ENCODE peak calls at places on chromosomes 6 and 20, in four cellular contexts. X is BJ, E is coronary artery, A is lower lobe of right lung. F is an unnamed sample.
A peak's percentile ranks its signal among the peaks of the same experiment; 100 is the strongest.

GRCh38 chr20:44732327-44732726 is 13.3 kb upstream of the KCNK15 start:
- DNase-seq in X (no peak), E (no peak), A (no peak), F (no peak)

GRCh38 chr6:86723729-86724128 is 213.6 kb upstream of the HTR1E start:
- DNase-seq in A (no peak), E (no peak), X (no peak), F (no peak)

GRCh38 chr20:47296950-47297349 is 59.5 kb downstream of the ZMYND8 start:
- DNase-seq in X (no peak), E (no peak), A (no peak), F (no peak)

GRCh38 chr6:121435444-121436069 is at the start of gene GJA1:
- DNase-seq in E (no peak), X (peak; percentile 65), A (no peak), F (no peak)

GRCh38 chr20:4546786-4547185 is 174.9 kb upstream of the PRND start:
- DNase-seq in A (no peak), X (peak; percentile 83), E (no peak), F (no peak)

GRCh38 chr6:151564654-151565053 is 70.8 kb downstream of the CCDC170 start:
- DNase-seq in E (no peak), A (no peak), X (no peak), F (no peak)

GRCh38 chr6:136527831-136528230 is 22.4 kb downstream of the MAP7 start:
- DNase-seq in X (peak; percentile 0), A (no peak), E (no peak), F (no peak)

GRCh38 chr6:44594471-44594870 is 207.0 kb downstream of the CDC5L start:
- DNase-seq in X (no peak), E (peak; percentile 41), A (no peak), F (no peak)

GRCh38 chr6:124879110-124879991 is 82.9 kb upstream of the RNF217 start:
- DNase-seq in X (no peak), A (no peak), E (no peak), F (no peak)

GRCh38 chr6:138986578-138986977 is 1.5 kb downstream of the REPS1 start:
- DNase-seq in A (no peak), E (no peak), X (no peak), F (no peak)

GRCh38 chr20:48831702-48832422 is 4.1 kb upstream of the PREX1 start:
- DNase-seq in E (peak; percentile 82), A (no peak), X (no peak), F (no peak)

GRCh38 chr6:11769244-11769643 is 9.4 kb downstream of the ADTRP start:
- DNase-seq in X (no peak), A (no peak), E (peak; percentile 33), F (no peak)

GRCh38 chr6:35552285-35552917 is 39.7 kb upstream of the TULP1 start:
- DNase-seq in X (no peak), E (no peak), A (peak; percentile 51), F (no peak)
- H3K4me3 ChIP-seq in X (no peak overlapping the region), E (no peak overlapping the region), A (no peak overlapping the region), F (no peak overlapping the region)

GRCh38 chr6:18280084-18280483 is 15.8 kb upstream of the DEK start:
- DNase-seq in E (no peak), X (no peak), A (no peak), F (no peak)

GRCh38 chr6:18281564-18281963 is 17.2 kb upstream of the DEK start:
- DNase-seq in A (no peak), E (no peak), X (no peak), F (no peak)

GRCh38 chr6:18276610-18277009 is 12.3 kb upstream of the DEK start:
- DNase-seq in E (no peak), A (no peak), X (no peak), F (no peak)

DNA sequence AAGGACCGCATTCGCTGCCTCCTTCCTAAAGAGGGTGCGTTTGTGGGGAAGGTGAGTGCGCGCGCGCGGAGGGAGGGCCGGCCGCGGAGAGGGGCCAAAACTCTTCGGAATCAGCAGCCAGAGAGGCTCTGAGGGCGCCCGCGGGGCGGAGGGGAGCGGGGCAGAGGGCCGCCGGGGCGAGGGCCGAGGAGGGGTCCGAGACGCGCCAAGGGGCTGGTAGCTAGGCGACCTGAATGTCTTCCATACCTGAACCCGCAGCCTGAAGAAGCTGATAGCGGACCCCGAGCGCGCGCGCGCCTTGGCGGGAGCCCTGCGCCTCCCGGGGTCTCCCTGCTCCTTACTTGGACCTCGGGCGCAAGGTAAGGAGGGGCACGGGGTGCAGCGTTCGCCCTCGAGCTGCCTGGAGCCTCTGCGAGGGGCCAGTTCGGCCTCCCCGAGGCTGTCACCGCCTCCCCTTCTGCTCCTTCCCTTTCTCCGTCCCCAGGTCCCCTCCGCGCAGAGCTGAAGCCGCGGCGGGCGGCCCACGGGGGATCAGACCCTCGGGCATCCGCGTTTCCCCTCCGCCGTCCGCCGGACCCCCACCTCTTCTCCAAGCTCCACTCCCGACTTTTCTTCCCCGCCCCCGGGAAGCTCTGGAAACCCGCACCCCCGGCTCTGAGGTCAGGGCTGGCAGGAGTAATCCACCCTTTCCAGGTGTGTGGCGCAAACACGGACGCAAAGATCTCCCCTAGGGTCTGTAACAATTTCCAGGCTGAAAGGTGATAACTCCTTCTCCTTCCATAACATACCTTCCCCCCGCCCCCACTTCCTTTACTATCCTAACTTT is 13.1 kb upstream of the DEK start:
- DNase-seq in E (no peak), X (no peak), A (no peak), F (no peak)
- H3K4me3 ChIP-seq in E (peak overlapping the region; percentile 60), X (peak overlapping the region; percentile 53), A (peak overlapping the region; percentile 32), F (peak overlapping the region; percentile 9)

GRCh38 chr20:842547-842940 is 9.0 kb downstream of the FAM110A start:
- DNase-seq in E (no peak), X (no peak), A (no peak), F (no peak)

GRCh38 chr20:840858-841567 is 7.5 kb downstream of the FAM110A start:
- DNase-seq in E (no peak), X (no peak), A (peak; percentile 83), F (peak; percentile 81)

GRCh38 chr20:840503-840857 is 7.0 kb downstream of the FAM110A start:
- DNase-seq in X (no peak), A (no peak), E (no peak), F (no peak)

GRCh38 chr20:843908-844307 is 10.4 kb downstream of the FAM110A start:
- DNase-seq in E (no peak), A (no peak), X (no peak), F (no peak)

DNA sequence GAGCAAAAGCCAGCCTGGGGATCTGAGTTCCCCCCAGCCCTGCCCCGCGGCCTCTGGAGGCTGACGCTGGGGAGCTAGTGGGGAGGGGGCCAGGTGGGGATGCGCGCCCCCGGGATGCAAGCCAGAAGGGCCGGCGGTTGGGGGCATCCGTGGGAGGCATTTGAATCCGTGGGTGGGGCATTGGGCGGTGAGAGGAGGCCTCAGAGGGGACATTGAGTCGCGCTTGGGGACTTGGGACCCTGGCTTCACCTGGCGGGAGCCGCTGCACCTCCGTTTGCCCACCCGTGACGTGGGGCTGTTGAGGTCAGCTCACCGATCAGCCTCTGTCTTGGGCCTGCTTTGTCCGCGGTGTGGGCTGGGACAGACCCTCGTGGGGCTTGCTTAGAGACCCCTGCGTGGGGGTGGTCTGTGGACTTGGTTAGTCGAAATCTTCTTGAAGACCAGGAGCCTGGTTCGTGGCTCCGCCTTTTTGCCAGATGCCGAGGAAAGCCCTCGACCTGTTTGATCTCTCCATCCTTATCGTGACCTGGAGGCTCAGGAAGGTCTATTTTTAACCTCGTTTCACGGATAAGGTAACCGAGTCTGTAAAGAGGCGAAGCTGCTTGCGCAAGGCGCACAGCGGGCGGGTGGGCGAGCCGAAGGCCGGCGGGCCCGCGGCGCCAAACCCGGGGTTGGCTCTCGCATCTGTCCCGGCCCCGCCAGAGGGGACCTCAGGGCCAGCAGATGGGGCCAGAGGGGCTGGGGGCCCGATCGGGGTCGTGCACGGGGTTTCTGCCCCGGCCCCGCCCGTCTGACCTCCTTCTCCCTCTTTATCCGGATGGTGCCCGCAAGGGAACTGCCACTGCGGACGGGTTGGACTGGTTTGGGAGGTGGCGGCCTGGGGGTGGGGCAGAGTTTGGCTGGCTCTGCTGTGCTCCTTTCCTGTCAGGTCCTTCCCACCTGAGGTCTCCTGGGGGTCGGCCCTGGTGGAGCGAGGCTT is 8.3 kb downstream of the FAM110A start:
- DNase-seq in X (no peak), A (peak; percentile 80), E (no peak), F (no peak)
- H3K4me3 ChIP-seq in X (peak overlapping the region; percentile 44), A (peak overlapping the region; percentile 57), E (peak overlapping the region; percentile 66), F (peak overlapping the region; percentile 62)

GRCh38 chr20:22350624-22351023 is 233.7 kb downstream of the FOXA2 start:
- DNase-seq in X (no peak), E (no peak), A (no peak), F (no peak)

GRCh38 chr20:22353586-22353985 is 230.8 kb downstream of the FOXA2 start:
- DNase-seq in A (no peak), E (no peak), X (no peak), F (no peak)

GRCh38 chr20:22354647-22355046 is 229.7 kb downstream of the FOXA2 start:
- DNase-seq in E (no peak), X (no peak), A (no peak), F (no peak)

GRCh38 chr20:22348010-22348409 is 236.4 kb downstream of the FOXA2 start:
- DNase-seq in A (no peak), X (no peak), E (no peak), F (no peak)

DNA sequence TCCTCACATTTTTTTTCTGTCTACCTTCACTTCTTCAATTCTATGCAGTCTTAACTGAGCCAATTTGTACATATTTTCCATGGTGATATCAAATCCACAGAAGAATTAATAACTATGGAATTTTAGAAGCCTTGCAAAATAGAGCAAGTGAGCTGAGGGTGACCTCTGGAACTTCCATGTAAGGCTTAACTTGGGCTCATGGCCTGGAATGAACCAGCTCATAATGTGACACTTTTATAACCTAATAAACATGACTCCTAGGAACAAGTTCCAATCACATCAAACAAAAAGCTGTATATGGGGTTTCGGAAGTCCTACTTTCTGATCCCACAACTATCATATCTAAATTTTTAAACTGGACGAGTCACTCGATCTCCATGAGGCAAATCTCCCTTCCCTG is 232.4 kb downstream of the FOXA2 start:
- DNase-seq in X (no peak), E (no peak), A (no peak), F (no peak)
- H3K4me3 ChIP-seq in X (no peak overlapping the region), E (no peak overlapping the region), A (no peak overlapping the region), F (no peak overlapping the region)

GRCh38 chr6:163420315-163420667 is 5.8 kb downstream of the QKI start:
- DNase-seq in E (no peak), A (no peak), X (no peak), F (no peak)
- H3K4me3 ChIP-seq in E (peak overlapping the region; percentile 48), A (peak overlapping the region; percentile 70), X (no peak overlapping the region), F (no peak overlapping the region)

DNA sequence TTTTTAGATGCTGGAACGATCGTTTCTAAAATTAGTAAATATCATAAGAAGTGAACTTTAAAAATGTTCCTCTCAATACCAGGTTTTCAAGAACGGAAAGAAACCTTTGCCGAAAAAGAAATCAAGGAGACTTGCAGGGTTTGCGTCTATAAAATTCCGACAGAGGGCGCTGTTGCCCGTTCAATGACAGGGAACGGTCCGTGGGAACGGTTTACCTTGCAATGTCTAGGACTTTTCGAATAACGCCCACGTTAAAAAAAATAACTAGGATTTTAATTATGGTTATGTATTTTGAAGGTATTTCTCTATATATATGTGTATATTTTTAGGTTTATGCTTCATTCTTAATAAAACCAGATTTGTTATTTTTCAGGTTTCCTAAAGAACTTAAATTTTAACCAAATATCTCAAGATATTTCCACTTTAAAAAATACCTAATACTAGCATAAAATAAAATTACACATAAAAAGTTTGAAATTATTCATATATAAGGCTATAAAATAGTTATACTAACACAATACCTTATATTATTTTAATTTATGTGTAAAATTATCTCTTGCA is 2.5 kb upstream of the TFAP2B start:
- DNase-seq in A (peak; percentile 68), E (no peak), X (no peak), F (peak; percentile 70)
- H3K4me3 ChIP-seq in A (peak overlapping the region; percentile 54), E (peak overlapping the region; percentile 11), X (peak overlapping the region; percentile 46), F (peak overlapping the region; percentile 32)

GRCh38 chr6:33744895-33745546 is 1.7 kb downstream of the IP6K3 start:
- DNase-seq in E (no peak), A (no peak), X (no peak), F (no peak)
- H3K4me3 ChIP-seq in E (peak overlapping the region; percentile 68), A (peak overlapping the region; percentile 39), X (no peak overlapping the region), F (peak overlapping the region; percentile 54)